ENCODE peak calls at places on chromosomes 12 and 14, in six cellular contexts. S is HCT116, B is GM12891, D is uterus, T is GM12892, X is tibial nerve. A is an unnamed sample.

GRCh38 chr12:49017764-49018281 is 753 bp downstream of the PRKAG1 start:
- DNase-seq in S (no peak), B (no peak), D (no peak), T (no peak), X (no peak), A (no peak)

GRCh38 chr12:116874324-116874995 is 6.8 kb downstream of the HRK start:
- DNase-seq in S (no peak), B (no peak), D (no peak), T (no peak), X (no peak), A (no peak)

GRCh38 chr14:101480747-101481530 is 80.4 kb upstream of the DIO3 start:
- DNase-seq in S (no peak), B (no peak), D (peak), T (no peak), X (no peak), A (no peak)

GRCh38 chr12:49621651-49622500 is 1.5 kb upstream of the PRPF40B start:
- DNase-seq in S (no peak), B (no peak), D (no peak), T (no peak), X (no peak), A (no peak)

GRCh38 chr14:83744901-83745300 is 1785.0 kb upstream of the FLRT2 start:
- DNase-seq in S (no peak), B (no peak), D (no peak), T (no peak), X (no peak), A (no peak)

GRCh38 chr12:73220951-73221350 is 948.8 kb downstream of the TRHDE start:
- DNase-seq in S (no peak), B (no peak), D (no peak), T (no peak), X (no peak), A (peak)

GRCh38 chr12:24948452-24948815 is 467 bp downstream of the BCAT1 start:
- DNase-seq in S (no peak), B (no peak), D (peak), T (no peak), X (no peak), A (no peak)

GRCh38 chr12:123942277-123942653 is 30.4 kb downstream of the CCDC92 start:
- DNase-seq in S (no peak), B (no peak), D (no peak), T (no peak), X (no peak), A (no peak)

GRCh38 chr12:128076188-128076587 is 190.8 kb upstream of the TMEM132C start:
- DNase-seq in S (no peak), B (no peak), D (no peak), T (no peak), X (no peak), A (no peak)

GRCh38 chr12:110424237-110424636 is 20.7 kb upstream of the ANAPC7 start:
- DNase-seq in S (no peak), B (no peak), D (no peak), T (no peak), X (no peak), A (no peak)

GRCh38 chr14:69756298-69756697 is 10.6 kb upstream of the SRSF5 start:
- DNase-seq in S (no peak), B (no peak), D (no peak), T (no peak), X (no peak), A (no peak)

GRCh38 chr12:12180575-12180974 is 86.3 kb downstream of the LRP6 start:
- DNase-seq in S (no peak), B (no peak), D (no peak), T (no peak), X (no peak), A (no peak)

GRCh38 chr12:93889516-93890202 is 212.5 kb downstream of the CRADD start:
- DNase-seq in S (no peak), B (no peak), D (no peak), T (no peak), X (peak), A (no peak)

GRCh38 chr14:92415969-92416368 is 93.0 kb downstream of the SLC24A4 start:
- DNase-seq in S (no peak), B (no peak), D (no peak), T (no peak), X (no peak), A (no peak)

GRCh38 chr12:130982565-130983225 is 29.0 kb downstream of the ADGRD1 start:
- DNase-seq in S (no peak), B (no peak), D (no peak), T (no peak), X (no peak), A (no peak)

GRCh38 chr12:123897221-123897620 is 75.4 kb downstream of the CCDC92 start:
- DNase-seq in S (peak), B (no peak), D (no peak), T (no peak), X (no peak), A (no peak)

GRCh38 chr12:50104614-50105366 is 982 bp downstream of the GPD1 start:
- DNase-seq in S (no peak), B (no peak), D (peak), T (no peak), X (no peak), A (no peak)

GRCh38 chr12:91951571-91951970 is 194.1 kb downstream of the BTG1 start:
- DNase-seq in S (no peak), B (no peak), D (no peak), T (no peak), X (no peak), A (no peak)

GRCh38 chr12:121209629-121210572 is at the start of gene P2RX4:
- DNase-seq in S (peak), B (peak), D (peak), T (peak), X (peak), A (peak)

GRCh38 chr14:56487761-56488160 is 91.8 kb upstream of the TMEM260 start:
- DNase-seq in S (no peak), B (no peak), D (no peak), T (no peak), X (no peak), A (no peak)

GRCh38 chr12:15044461-15044860 is 71.6 kb downstream of the PDE6H start:
- DNase-seq in S (no peak), B (no peak), D (no peak), T (no peak), X (peak), A (no peak)

GRCh38 chr12:6376079-6376941 is 947 bp upstream of the SCNN1A start:
- DNase-seq in S (no peak), B (no peak), D (peak), T (no peak), X (no peak), A (peak)

GRCh38 chr12:132275631-132276030 is 53.8 kb downstream of the GALNT9 start:
- DNase-seq in S (no peak), B (no peak), D (no peak), T (no peak), X (no peak), A (no peak)

GRCh38 chr14:65281991-65282908 is 130.3 kb upstream of the FUT8 start:
- DNase-seq in S (no peak), B (peak), D (no peak), T (no peak), X (no peak), A (no peak)

GRCh38 chr12:72296389-72296788 is 24.2 kb downstream of the TRHDE start:
- DNase-seq in S (peak), B (no peak), D (no peak), T (no peak), X (no peak), A (no peak)

GRCh38 chr14:44700184-44700583 is 193.1 kb upstream of the FSCB start:
- DNase-seq in S (no peak), B (no peak), D (no peak), T (no peak), X (no peak), A (no peak)

GRCh38 chr12:102478416-102479098 is 1.8 kb downstream of the IGF1 start:
- DNase-seq in S (no peak), B (no peak), D (no peak), T (peak), X (no peak), A (no peak)

GRCh38 chr14:35390577-35391387 is 13.8 kb downstream of the NFKBIA start:
- DNase-seq in S (no peak), B (no peak), D (no peak), T (no peak), X (no peak), A (no peak)

GRCh38 chr12:91763654-91764439 is 381.8 kb downstream of the BTG1 start:
- DNase-seq in S (no peak), B (no peak), D (no peak), T (no peak), X (no peak), A (no peak)

GRCh38 chr12:43858096-43858495 is 22.2 kb downstream of the TMEM117 start:
- DNase-seq in S (no peak), B (no peak), D (no peak), T (no peak), X (no peak), A (no peak)

GRCh38 chr14:64721391-64721791 is 17.2 kb downstream of the PLEKHG3 start:
- DNase-seq in S (no peak), B (no peak), D (peak), T (no peak), X (peak), A (no peak)

GRCh38 chr12:19093218-19093617 is 36.3 kb upstream of the PLEKHA5 start:
- DNase-seq in S (no peak), B (no peak), D (no peak), T (no peak), X (no peak), A (no peak)

GRCh38 chr12:110180591-110181005 is 56.4 kb downstream of the IFT81 start:
- DNase-seq in S (no peak), B (no peak), D (no peak), T (no peak), X (no peak), A (no peak)

GRCh38 chr14:68270342-68270741 is 450.8 kb downstream of the RAD51B start:
- DNase-seq in S (no peak), B (no peak), D (no peak), T (no peak), X (no peak), A (no peak)
- TF ChIP-seq POLR2A in S (no peak), B (no peak), D (no peak), T (no peak), X (no peak), A (no peak)

GRCh38 chr12:119704065-119704747 is 36.3 kb downstream of the PRKAB1 start:
- DNase-seq in S (no peak), B (no peak), D (no peak), T (no peak), X (no peak), A (no peak)
- TF ChIP-seq POLR2A in S (no peak), B (no peak), D (no peak), T (no peak), X (no peak), A (no peak)

GRCh38 chr14:103347091-103347815 is 13.2 kb downstream of the EIF5 start:
- DNase-seq in S (no peak), B (no peak), D (no peak), T (no peak), X (no peak), A (no peak)

GRCh38 chr14:103346286-103346685 is 12.2 kb downstream of the EIF5 start:
- DNase-seq in S (no peak), B (no peak), D (no peak), T (no peak), X (no peak), A (no peak)

GRCh38 chr14:103341250-103342129 is 7.5 kb downstream of the EIF5 start:
- DNase-seq in S (no peak), B (no peak), D (no peak), T (no peak), X (no peak), A (no peak)

GRCh38 chr14:103343164-103343879 is 9.3 kb downstream of the EIF5 start:
- DNase-seq in S (no peak), B (no peak), D (no peak), T (no peak), X (no peak), A (no peak)

GRCh38 chr14:103343905-103344797 is 10.1 kb downstream of the EIF5 start:
- DNase-seq in S (no peak), B (no peak), D (no peak), T (no peak), X (no peak), A (no peak)
- TF ChIP-seq POLR2A in S (no peak), B (peak), D (no peak), T (peak), X (no peak), A (no peak)

DNA sequence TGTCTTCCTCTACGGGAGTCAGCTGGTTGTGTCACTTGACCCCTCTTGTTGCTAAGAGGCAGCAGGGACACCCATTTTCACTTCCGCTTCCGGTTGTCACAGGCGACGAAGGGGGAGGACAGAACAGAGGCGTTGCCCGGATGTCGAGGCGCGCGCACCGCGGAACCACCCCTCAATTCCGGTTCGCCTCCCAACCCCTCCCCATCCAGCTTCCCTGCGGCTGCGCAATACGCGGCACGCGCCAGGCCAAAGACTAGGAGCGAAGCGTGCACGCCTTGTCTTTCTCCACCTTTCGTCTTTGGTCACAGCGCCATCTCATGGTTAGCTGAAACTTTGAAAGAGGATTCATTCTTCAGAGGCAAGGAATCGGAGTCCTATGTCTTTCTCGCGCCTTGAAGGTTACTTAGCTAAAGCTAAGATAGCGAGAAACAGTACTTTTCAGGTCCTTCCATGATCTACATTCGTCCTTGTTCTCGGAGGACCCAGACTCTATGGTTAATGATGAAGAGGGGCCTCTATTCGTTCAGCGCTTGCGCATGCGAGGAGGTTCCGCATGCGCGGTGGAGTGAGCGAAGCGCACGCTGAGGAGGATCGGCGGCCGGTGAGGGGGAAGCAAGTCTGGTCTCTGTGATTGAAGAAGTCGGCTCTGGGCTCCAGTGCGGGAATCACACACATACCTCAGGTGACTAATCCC is at the start of the genes ATP6V1D and EIF2S1:
- DNase-seq in S (peak), B (peak), D (peak), T (peak), X (peak), A (peak)
- TF ChIP-seq POLR2A in S (peak), B (peak), D (no peak), T (peak), X (peak), A (peak)

DNA sequence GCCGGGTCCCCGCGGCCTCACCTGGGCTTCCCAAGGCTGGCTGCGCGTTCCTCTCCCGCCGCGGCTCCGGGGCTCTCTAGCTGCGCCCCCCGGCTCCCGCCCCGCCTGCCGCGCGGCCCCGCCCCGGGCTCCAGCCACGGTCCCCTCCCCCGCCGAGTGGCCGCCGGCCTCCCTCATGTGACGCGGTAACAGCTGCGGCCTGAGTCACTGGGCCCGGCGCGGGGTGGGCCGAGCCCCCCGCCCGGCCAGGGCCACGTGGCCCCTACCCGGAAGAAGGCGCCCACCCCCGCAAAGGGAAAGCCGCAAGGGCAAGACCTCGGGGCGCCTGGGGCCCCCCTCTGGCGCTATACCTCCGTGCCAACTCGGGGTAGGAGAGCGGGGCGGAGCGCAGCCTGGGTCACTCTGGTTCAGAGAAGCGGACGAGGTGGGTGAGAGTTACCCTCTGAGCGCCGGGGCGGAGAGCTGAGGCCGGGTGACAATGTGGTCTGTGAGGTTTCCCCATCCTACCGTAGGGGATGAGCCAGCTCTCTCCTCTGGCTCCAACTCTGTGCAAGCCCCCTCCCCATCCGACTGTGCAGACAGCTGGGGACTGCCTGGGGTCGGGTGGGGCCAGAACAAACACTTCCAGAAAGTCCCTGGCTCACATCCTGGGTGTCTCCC is at the start of gene CD63:
- DNase-seq in S (no peak), B (peak), D (peak), T (peak), X (peak), A (peak)
- TF ChIP-seq POLR2A in S (no peak), B (peak), D (peak), T (peak), X (peak), A (peak)

DNA sequence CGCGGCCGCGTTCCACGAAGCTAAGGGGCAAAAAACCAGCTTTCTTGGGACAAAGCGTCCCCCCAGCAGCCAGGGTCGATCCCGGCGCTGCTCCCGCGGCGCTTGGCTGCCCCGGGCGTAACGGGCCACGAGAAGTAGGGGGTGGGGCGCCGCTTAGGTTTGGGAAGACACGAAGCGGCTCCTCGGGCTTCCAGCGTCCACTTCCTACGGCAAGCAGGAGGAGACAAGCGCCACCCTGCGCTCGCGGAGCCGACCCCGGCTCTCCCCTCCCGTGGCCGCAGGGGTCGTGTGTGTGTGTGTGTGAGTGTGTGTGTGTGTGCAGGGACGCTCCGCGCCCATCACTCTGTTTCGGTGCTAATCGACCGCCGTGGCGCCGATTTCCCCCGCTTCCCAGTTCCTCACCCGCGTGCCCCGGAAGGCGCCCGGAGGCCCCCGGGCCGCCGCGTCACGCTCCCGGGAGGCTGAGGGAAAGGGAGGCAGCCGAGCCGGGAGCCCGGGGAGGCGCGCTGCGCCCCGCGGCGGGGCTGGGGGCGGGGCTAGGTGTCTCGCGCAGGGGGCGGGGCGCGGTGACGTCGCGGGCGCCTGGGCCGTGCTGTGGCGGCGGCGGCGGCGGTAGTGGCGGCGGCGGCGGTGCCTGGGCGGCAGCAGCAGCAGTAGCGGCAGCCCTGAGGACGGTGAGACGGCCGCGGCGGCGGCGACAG is at the start of gene ERC1:
- DNase-seq in S (peak), B (peak), D (peak), T (peak), X (peak), A (peak)
- TF ChIP-seq POLR2A in S (peak), B (no peak), D (peak), T (no peak), X (peak), A (peak)